ENCODE peak calls at places on chromosomes 6 and 20, in eight cellular contexts. P, D, Q, B, V, I, A and J are unnamed samples.

GRCh38 chr20:53660078-53660909 is 66.7 kb upstream of the ZNF217 start:
- DNase-seq in Q (no peak), I (no peak), V (peak; percentile 34), D (peak; percentile 47), A (no peak), B (no peak), P (no peak), J (no peak)

GRCh38 chr6:109002100-109002697 is 92.4 kb downstream of the SESN1 start:
- DNase-seq in P (no peak), I (no peak), D (no peak), V (peak; percentile 85), A (no peak), Q (no peak), B (no peak), J (no peak)

GRCh38 chr6:143349530-143349929 is 101.0 kb downstream of the ADAT2 start:
- DNase-seq in V (no peak), A (no peak), P (no peak), I (no peak), Q (no peak), B (no peak), D (no peak), J (no peak)

GRCh38 chr6:136890194-136890558 is 31.9 kb upstream of the SLC35D3 start:
- DNase-seq in Q (no peak), I (no peak), A (no peak), P (no peak), B (no peak), D (no peak), V (no peak), J (no peak)

GRCh38 chr20:51583499-51583898 is 41.0 kb upstream of the NFATC2 start:
- DNase-seq in B (no peak), A (no peak), P (no peak), D (no peak), Q (no peak), V (no peak), I (no peak), J (no peak)

GRCh38 chr6:153872946-153873345 is 166.1 kb upstream of the OPRM1 start:
- DNase-seq in V (no peak), B (no peak), Q (no peak), D (no peak), A (no peak), P (no peak), I (no peak), J (no peak)

GRCh38 chr20:9051508-9051907 is 17.4 kb upstream of the PLCB4 start:
- DNase-seq in B (no peak), D (no peak), Q (no peak), V (peak; percentile 97), P (no peak), A (no peak), I (peak; percentile 43), J (no peak)

GRCh38 chr6:148559848-148560433 is 186.9 kb upstream of the UST start:
- DNase-seq in Q (peak; percentile 89), D (peak; percentile 82), A (peak; percentile 92), I (peak; percentile 39), V (peak; percentile 57), P (peak; percentile 87), B (peak; percentile 81), J (peak; percentile 93)

GRCh38 chr20:37390891-37391525 is 45.1 kb downstream of the SRC start:
- DNase-seq in P (no peak), Q (no peak), D (no peak), A (peak; percentile 38), I (peak; percentile 93), V (no peak), B (peak; percentile 24), J (no peak)

GRCh38 chr6:20757761-20758160 is 223.5 kb downstream of the CDKAL1 start:
- DNase-seq in Q (no peak), P (no peak), I (no peak), D (no peak), V (peak; percentile 25), B (no peak), A (no peak), J (no peak)

GRCh38 chr20:25685276-25686080 is 11.2 kb downstream of the ZNF337 start:
- DNase-seq in A (peak; percentile 65), V (no peak), P (no peak), I (no peak), Q (no peak), B (no peak), D (no peak), J (no peak)

GRCh38 chr20:44070139-44070900 is 116.7 kb downstream of the JPH2 start:
- DNase-seq in D (no peak), P (no peak), Q (no peak), V (no peak), I (no peak), B (no peak), A (peak; percentile 42), J (peak; percentile 70)

GRCh38 chr20:63135411-63135810 is 80.5 kb downstream of the YTHDF1 start:
- DNase-seq in Q (no peak), B (peak; percentile 35), D (no peak), V (no peak), P (no peak), A (peak; percentile 68), I (no peak), J (no peak)

GRCh38 chr6:36544228-36544627 is 3.1 kb downstream of the STK38 start:
- DNase-seq in B (no peak), V (peak; percentile 88), P (no peak), D (no peak), A (no peak), I (no peak), Q (no peak), J (no peak)

GRCh38 chr6:130366011-130366963 is at the start of gene TMEM200A:
- DNase-seq in A (peak; percentile 87), D (peak; percentile 65), P (peak; percentile 65), B (peak; percentile 47), Q (no peak), V (peak; percentile 75), I (no peak), J (peak; percentile 87)

GRCh38 chr6:26464416-26465131 is 6.8 kb downstream of the BTN2A1 start:
- DNase-seq in V (no peak), I (no peak), P (no peak), B (no peak), A (no peak), Q (no peak), D (no peak), J (no peak)

GRCh38 chr20:8744228-8744844 is 324.6 kb upstream of the PLCB4 start:
- DNase-seq in D (no peak), Q (no peak), I (no peak), A (no peak), B (no peak), V (peak; percentile 61), P (no peak), J (no peak)

GRCh38 chr6:169449221-169449620 is 195.6 kb upstream of the THBS2 start:
- DNase-seq in B (no peak), P (no peak), V (no peak), I (no peak), A (no peak), D (no peak), Q (no peak), J (no peak)

GRCh38 chr6:146975093-146975492 is 229.1 kb upstream of the STXBP5 start:
- DNase-seq in V (no peak), P (no peak), B (no peak), Q (no peak), I (no peak), A (no peak), D (no peak), J (no peak)

GRCh38 chr6:137452331-137452894 is 41.8 kb downstream of the OLIG3 start:
- DNase-seq in P (no peak), B (no peak), V (peak; percentile 1), Q (no peak), I (no peak), A (no peak), D (no peak), J (no peak)

DNA sequence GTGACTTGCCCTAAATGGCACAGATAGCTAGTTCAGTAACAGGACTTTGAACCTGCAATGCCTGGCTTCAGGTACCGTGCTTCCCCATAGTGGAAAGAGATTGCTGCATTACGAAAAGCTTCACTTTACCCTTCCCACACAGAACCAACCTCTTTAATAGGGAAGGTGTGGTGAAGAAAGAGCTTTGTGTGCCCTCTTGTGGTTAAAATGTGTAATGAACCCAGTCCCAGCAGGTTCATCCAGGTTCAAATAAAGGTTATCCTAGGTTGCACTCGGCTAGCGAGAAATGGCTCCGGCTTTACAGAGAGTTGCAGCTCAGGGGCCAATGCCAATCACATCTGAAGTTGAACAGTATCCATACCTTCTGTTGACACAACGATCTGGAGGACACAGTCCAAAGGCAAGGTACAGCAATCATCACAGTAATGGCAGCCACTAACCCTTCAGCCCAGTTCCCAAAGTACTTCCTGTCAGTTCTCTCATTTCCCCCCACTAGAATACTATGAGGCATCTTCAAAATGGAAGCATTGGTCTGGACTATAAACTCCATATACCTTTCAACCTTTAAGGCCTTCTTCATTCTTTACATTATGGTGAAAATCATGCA is 3.0 kb downstream of the DEFB115 start:
- DNase-seq in I (peak; percentile 66), Q (no peak), A (no peak), B (no peak), D (no peak), P (no peak), V (no peak), J (no peak)
- TF ChIP-seq CTCF in I (peak; percentile 84), Q (peak; percentile 64), A (peak; percentile 59), B (peak; percentile 41), D (no peak), P (peak; percentile 43), V (no peak), J (no peak)

DNA sequence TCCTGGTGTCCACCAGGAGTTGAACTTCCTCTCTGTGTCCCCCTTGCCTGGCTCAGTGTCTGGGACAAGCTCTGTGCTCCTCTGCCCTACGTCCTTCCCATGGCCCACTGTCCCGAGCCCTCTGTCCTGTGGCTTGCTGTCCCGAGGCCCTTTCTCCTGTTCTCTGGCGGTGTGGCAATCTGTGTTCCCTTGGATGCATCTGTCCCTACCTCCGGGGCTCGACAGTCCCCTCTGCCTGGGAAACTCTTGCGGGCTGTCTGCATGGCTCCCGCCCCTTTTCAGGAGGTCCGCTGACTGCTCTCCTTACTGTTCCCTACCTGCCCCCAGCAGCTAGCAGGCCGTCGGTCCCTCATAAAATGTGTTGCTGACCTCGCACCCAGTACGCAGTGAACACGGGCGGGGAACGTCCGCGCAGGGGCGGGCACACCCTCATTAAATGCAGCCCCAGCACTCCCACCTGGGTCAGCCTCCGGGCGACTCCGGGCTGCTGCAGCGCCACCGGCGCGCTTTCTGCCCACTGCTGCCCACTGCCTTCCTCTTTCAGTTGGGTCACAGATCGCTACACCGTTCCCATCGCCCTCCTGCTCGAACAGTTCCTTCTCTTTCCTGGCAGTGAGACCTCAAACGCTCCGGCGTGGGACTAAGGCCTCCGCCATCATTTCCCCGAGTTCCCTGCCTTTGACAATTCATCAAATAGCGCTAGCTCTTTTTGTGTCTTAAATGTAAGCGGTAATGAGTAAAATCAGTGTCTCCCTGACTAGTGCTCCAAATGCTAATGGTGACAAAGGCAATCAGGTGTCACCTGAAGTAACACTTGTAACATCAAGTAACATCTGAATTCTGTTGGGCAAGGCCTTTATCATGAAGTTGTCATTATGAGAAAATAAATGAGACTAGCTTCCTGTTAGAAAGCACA is 60.5 kb downstream of the RSPH3 start:
- DNase-seq in P (no peak), I (no peak), V (no peak), Q (no peak), D (no peak), B (no peak), A (peak; percentile 88), J (no peak)
- TF ChIP-seq CTCF in P (no peak), I (no peak), V (no peak), Q (no peak), D (no peak), B (no peak), A (peak; percentile 29), J (no peak)

GRCh38 chr20:57346477-57346876 is 4.6 kb upstream of the RAE1 start:
- DNase-seq in P (peak; percentile 82), B (peak; percentile 76), I (peak; percentile 69), A (peak; percentile 88), Q (no peak), V (peak; percentile 86), D (peak; percentile 64), J (no peak)
- TF ChIP-seq CTCF in P (peak; percentile 76), B (peak; percentile 74), I (peak; percentile 90), A (peak; percentile 89), Q (peak; percentile 95), V (peak; percentile 87), D (peak; percentile 75), J (peak; percentile 81)

GRCh38 chr20:45823949-45824835 is 2.9 kb downstream of the TNNC2 start:
- DNase-seq in A (peak; percentile 88), B (peak; percentile 53), I (peak; percentile 51), V (peak; percentile 43), P (peak; percentile 37), D (peak; percentile 43), Q (no peak), J (no peak)
- TF ChIP-seq CTCF in A (peak; percentile 70), B (peak; percentile 45), I (peak; percentile 98), V (peak; percentile 52), P (no peak), D (no peak), Q (peak; percentile 48), J (peak; percentile 43)